ENCODE peak calls at places on chromosome 11, in four cellular contexts. D is PC-9, H is endothelial cell of umbilical vein, W is thoracic aorta. E is an unnamed sample. For H3K27me3, the result is how much of the 10 kb centered on the place peaks cover.

GRCh38 chr11:71962428-71963038 is 33.7 kb downstream of the RNF121 start:
- DNase-seq in H (peak), W (no peak), D (no peak), E (peak)

GRCh38 chr11:68574308-68574707 is 110.0 kb upstream of the GAL start:
- DNase-seq in H (no peak), D (no peak), W (no peak), E (peak)

GRCh38 chr11:15073361-15074205 is at the start of gene CALCB:
- DNase-seq in H (no peak), W (no peak), D (no peak), E (peak)

GRCh38 chr11:86341382-86341781 is 33.3 kb upstream of the CCDC81 start:
- DNase-seq in W (no peak), D (no peak), H (no peak), E (no peak)

GRCh38 chr11:120425527-120425926 is 86.0 kb upstream of the GRIK4 start:
- DNase-seq in D (no peak), H (peak), W (no peak), E (no peak)

GRCh38 chr11:66996609-66997273 is 21.6 kb downstream of the C11orf86 start:
- DNase-seq in H (no peak), D (peak), W (no peak), E (no peak)

GRCh38 chr11:117980716-117981115 is 5.5 kb upstream of the IL10RA start:
- DNase-seq in W (no peak), H (no peak), D (no peak), E (no peak)

GRCh38 chr11:7538023-7538422 is 24.2 kb downstream of the PPFIBP2 start:
- DNase-seq in W (no peak), H (no peak), D (no peak), E (no peak)

GRCh38 chr11:15911377-15912044 is 444.8 kb downstream of the SOX6 start:
- DNase-seq in H (peak), W (no peak), D (no peak), E (peak)

GRCh38 chr11:117919326-117920275 is 9.6 kb downstream of the TMPRSS13 start:
- DNase-seq in D (no peak), W (no peak), H (no peak), E (peak)

GRCh38 chr11:12177739-12178338 is 67.4 kb downstream of the MICAL2 start:
- DNase-seq in D (peak), H (no peak), W (no peak), E (no peak)

DNA sequence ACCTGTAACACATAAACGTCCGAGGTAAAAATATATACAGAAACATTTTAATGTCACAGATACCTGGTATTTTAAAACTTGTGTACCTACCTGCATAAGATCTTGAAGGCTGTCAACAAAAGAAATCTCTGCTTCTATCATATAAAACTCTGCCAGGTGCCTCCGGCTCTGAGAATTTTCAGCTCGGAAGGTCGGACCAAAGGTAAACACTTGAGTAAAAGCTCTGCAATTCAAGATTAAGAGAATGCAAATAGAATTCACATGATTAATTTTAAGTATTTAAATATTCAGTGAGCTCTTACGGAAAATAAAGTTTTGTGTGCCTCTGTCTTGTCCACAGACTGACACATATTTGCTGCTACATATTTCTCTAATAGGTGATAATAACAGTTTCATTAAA is 75.4 kb upstream of the GAB2 start:
- DNase-seq in H (no peak), D (no peak), W (no peak), E (no peak)
- TF ChIP-seq CTCF in H (no peak), D (no peak), W (no peak), E (no peak)

GRCh38 chr11:746289-747175 is 732 bp upstream of the TALDO1 start:
- DNase-seq in D (peak), W (no peak), H (no peak), E (peak)

GRCh38 chr11:747176-748006 is at the start of gene TALDO1:
- DNase-seq in D (peak), H (peak), W (peak), E (peak)

GRCh38 chr11:748007-748359 is 719 bp downstream of the TALDO1 start:
- DNase-seq in D (no peak), H (no peak), W (no peak), E (no peak)

DNA sequence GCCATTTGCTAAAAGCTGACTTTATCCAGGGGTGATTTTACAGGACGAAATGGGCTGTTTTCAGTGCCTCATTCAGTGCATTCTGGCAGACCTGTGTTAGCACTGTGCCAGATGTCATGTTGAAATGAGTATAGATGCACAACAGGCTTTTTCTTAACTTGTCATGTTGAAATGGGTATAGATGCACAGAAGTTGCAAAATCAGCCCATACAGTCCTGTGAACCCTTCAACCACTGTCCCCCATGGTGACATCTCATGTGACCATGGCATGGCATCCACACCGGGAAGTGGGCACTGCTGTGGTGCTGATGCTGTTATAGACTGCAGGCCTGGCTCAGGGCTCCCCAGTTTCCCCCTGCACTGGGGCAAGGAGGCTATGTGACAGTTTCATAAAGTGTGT is 2.5 kb downstream of the TALDO1 start:
- DNase-seq in H (no peak), D (no peak), W (no peak), E (no peak)
- H3K4me3 ChIP-seq in H (no peak), D (peak), W (peak), E (no peak)

DNA sequence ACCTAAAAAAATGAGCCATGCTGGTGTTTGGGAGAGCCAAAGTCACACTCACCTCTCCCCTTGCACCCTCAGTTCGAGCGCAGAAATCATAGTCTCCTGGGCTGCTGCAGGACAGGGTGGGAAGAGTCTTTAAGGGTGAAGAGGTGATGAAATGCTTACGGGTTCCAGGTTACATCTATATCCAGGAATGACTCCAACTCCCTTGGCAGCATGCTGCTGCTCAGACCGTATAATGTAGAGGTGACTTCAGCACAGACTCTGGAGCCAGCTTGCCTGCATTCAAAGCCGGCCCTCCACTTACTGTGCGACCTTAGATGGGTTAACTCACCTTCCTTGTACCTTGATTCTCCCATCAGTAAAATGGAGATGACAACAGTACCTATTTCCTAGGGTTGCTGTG is 17.3 kb upstream of the PKNOX2 start:
- DNase-seq in D (no peak), H (no peak), W (no peak), E (no peak)
- H3K27me3 ChIP-seq in D (under half), H (under half), W (under half), E (under half)

DNA sequence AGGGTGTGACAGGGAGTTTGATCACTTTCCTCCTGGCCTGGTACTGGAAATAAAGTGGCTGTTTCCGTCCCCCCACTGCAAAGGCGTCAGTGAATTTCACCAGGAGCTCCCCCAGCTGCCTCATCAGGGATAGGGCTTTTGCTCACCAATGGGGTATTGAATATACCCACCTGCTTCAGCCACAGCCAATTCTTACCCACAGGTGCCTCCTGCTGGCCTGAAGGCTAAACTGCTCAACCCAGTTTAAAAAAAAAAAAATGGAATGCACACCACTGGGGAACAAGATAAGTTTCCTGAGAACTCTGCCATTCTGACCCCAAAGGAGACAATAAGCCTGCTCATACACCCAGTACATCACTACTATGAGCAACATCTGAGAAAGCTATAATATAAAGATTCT is 65.3 kb upstream of the MS4A8 start:
- DNase-seq in D (no peak), W (no peak), H (peak), E (peak)
- TF ChIP-seq CTCF in D (peak), W (no peak), H (peak), E (peak)

GRCh38 chr11:64605656-64606585 is 14.9 kb downstream of the SLC22A12 start:
- DNase-seq in W (no peak), H (no peak), D (no peak), E (no peak)

GRCh38 chr11:64606796-64607380 is 15.9 kb downstream of the SLC22A12 start:
- DNase-seq in D (no peak), H (no peak), W (no peak), E (no peak)

GRCh38 chr11:64608260-64608538 is 17.2 kb downstream of the SLC22A12 start:
- DNase-seq in D (no peak), W (no peak), H (no peak), E (no peak)

GRCh38 chr11:64608636-64609035 is 17.6 kb downstream of the SLC22A12 start:
- DNase-seq in H (no peak), W (no peak), D (no peak), E (no peak)

GRCh38 chr11:64607381-64608259 is 16.6 kb downstream of the SLC22A12 start:
- DNase-seq in D (no peak), H (no peak), W (no peak), E (peak)
- H3K4me3 ChIP-seq in D (no peak), H (no peak), W (peak), E (no peak)

E was measured in bronchial epithelial cell.